ENCODE peak calls at places on chromosome 7, in nine cellular contexts. L, F, C, R, N, Q, Z, J and I are unnamed samples.

GRCh38 chr7:95199779-95200558 is 124.4 kb downstream of the PON1 start:
- DNase-seq in Q (peak; percentile 1), F (no peak), N (peak; percentile 62), R (peak; percentile 52), L (peak; percentile 18), J (peak; percentile 51), C (peak; percentile 46), Z (peak; percentile 13), I (no peak)

GRCh38 chr7:37671871-37672270 is 11.7 kb upstream of the GPR141 start:
- DNase-seq in L (no peak), Z (no peak), C (no peak), J (no peak), R (peak; percentile 74), F (no peak), Q (no peak), N (no peak), I (no peak)

GRCh38 chr7:38798552-38799267 is 110.3 kb downstream of the VPS41 start:
- DNase-seq in N (no peak), J (no peak), C (no peak), Q (no peak), F (no peak), Z (no peak), R (no peak), L (no peak), I (no peak)

GRCh38 chr7:22726849-22727792 is at the start of gene IL6:
- DNase-seq in Q (peak; percentile 38), R (peak; percentile 46), J (peak; percentile 98), C (peak; percentile 19), N (peak; percentile 82), Z (peak; percentile 90), F (peak; percentile 46), L (peak; percentile 14), I (no peak)

GRCh38 chr7:73354787-73355186 is 26.8 kb downstream of the FKBP6 start:
- DNase-seq in J (no peak), Q (no peak), R (no peak), L (no peak), Z (no peak), N (no peak), C (no peak), F (no peak), I (no peak)

GRCh38 chr7:18469332-18469731 is 26.2 kb upstream of the HDAC9 start:
- DNase-seq in C (no peak), N (no peak), R (no peak), Z (no peak), Q (no peak), J (no peak), F (no peak), L (no peak), I (no peak)

GRCh38 chr7:135147899-135148721 is at the start of gene TMEM140:
- DNase-seq in Q (peak; percentile 52), Z (no peak), C (no peak), J (peak; percentile 87), L (no peak), R (no peak), N (no peak), F (peak; percentile 60), I (peak; percentile 80)

GRCh38 chr7:351256-351655 is 61.3 kb downstream of the FOXL3 start:
- DNase-seq in Z (no peak), C (no peak), L (no peak), R (no peak), F (no peak), J (no peak), N (peak; percentile 26), Q (peak; percentile 73), I (peak; percentile 70)

GRCh38 chr7:115135769-115136410 is 214.0 kb downstream of the MDFIC start:
- DNase-seq in N (no peak), C (no peak), F (no peak), J (peak; percentile 37), L (no peak), Q (no peak), R (no peak), Z (no peak), I (peak; percentile 18)

GRCh38 chr7:115087437-115087836 is 165.5 kb downstream of the MDFIC start:
- DNase-seq in C (no peak), L (no peak), R (no peak), Z (no peak), N (no peak), F (no peak), J (peak; percentile 92), Q (no peak), I (no peak)

GRCh38 chr7:108147031-108147563 is 16.9 kb upstream of the LAMB4 start:
- DNase-seq in R (no peak), F (no peak), L (no peak), Q (no peak), J (no peak), N (no peak), Z (no peak), C (no peak), I (no peak)

GRCh38 chr7:43260980-43261878 is 148.8 kb downstream of the HECW1 start:
- DNase-seq in Q (peak; percentile 74), C (peak; percentile 68), Z (peak; percentile 64), R (peak; percentile 82), F (peak; percentile 55), N (peak; percentile 74), L (peak; percentile 65), J (peak; percentile 81), I (peak; percentile 47)

GRCh38 chr7:17832820-17833219 is 107.5 kb downstream of the SNX13 start:
- DNase-seq in R (no peak), L (no peak), C (no peak), Q (no peak), Z (no peak), F (no peak), J (no peak), N (no peak), I (no peak)

GRCh38 chr7:32522746-32523145 is 27.5 kb downstream of the AVL9 start:
- DNase-seq in R (no peak), C (no peak), F (no peak), J (no peak), N (no peak), L (no peak), Z (no peak), Q (no peak), I (no peak)

GRCh38 chr7:109549461-109549860 is 979.8 kb downstream of the DNAJB9 start:
- DNase-seq in J (no peak), C (no peak), Q (no peak), L (no peak), R (no peak), Z (no peak), F (no peak), N (no peak), I (no peak)

GRCh38 chr7:44964384-44964830 is 14.4 kb downstream of the MYO1G start:
- DNase-seq in L (no peak), N (no peak), F (no peak), Q (peak; percentile 32), J (peak; percentile 23), C (no peak), R (peak; percentile 59), Z (no peak), I (no peak)

GRCh38 chr7:150849204-150849775 is 3.0 kb upstream of the AOC1 start:
- DNase-seq in L (no peak), Z (no peak), F (no peak), N (no peak), C (no peak), Q (no peak), R (no peak), J (no peak), I (no peak)

GRCh38 chr7:148697256-148697841 is 1.4 kb upstream of the CUL1 start:
- DNase-seq in Q (peak; percentile 81), Z (peak; percentile 47), F (peak; percentile 46), N (peak; percentile 32), J (peak; percentile 63), R (peak; percentile 78), C (no peak), L (no peak), I (peak; percentile 13)

GRCh38 chr7:139820089-139820488 is 9.0 kb upstream of the TBXAS1 start:
- DNase-seq in Q (no peak), Z (no peak), C (no peak), N (no peak), R (no peak), L (no peak), F (no peak), J (no peak), I (no peak)

GRCh38 chr7:148712610-148713330 is 14.1 kb downstream of the CUL1 start:
- DNase-seq in F (no peak), C (no peak), N (no peak), J (no peak), Z (no peak), L (no peak), Q (no peak), R (no peak), I (no peak)